ENCODE peak calls at places on chromosomes 2 and 18, in four cellular contexts. One of them, this sample, is unnamed.

GRCh38 chr2:105061560-105061959 is 23.7 kb downstream of the MRPS9 start:
- DNase-seq in bronchial epithelial cell: no peak
- DNase-seq in mesendoderm: no peak
- DNase-seq in body of pancreas: no peak
- DNase-seq in this sample: no peak

GRCh38 chr18:69889009-69889408 is 58.7 kb downstream of the CD226 start:
- DNase-seq in bronchial epithelial cell: no peak
- DNase-seq in mesendoderm: no peak
- DNase-seq in body of pancreas: no peak
- DNase-seq in this sample: no peak

GRCh38 chr2:168452781-168453180 is 3.3 kb upstream of the CERS6 start:
- DNase-seq in bronchial epithelial cell: peak
- DNase-seq in mesendoderm: no peak
- DNase-seq in body of pancreas: no peak
- DNase-seq in this sample: no peak

GRCh38 chr2:6576312-6576711 is 289.4 kb downstream of the CMPK2 start:
- DNase-seq in bronchial epithelial cell: peak
- DNase-seq in mesendoderm: no peak
- DNase-seq in body of pancreas: no peak
- DNase-seq in this sample: no peak

GRCh38 chr2:2751715-2752315 is 420.7 kb upstream of the MYT1L start:
- DNase-seq in bronchial epithelial cell: no peak
- DNase-seq in mesendoderm: no peak
- DNase-seq in body of pancreas: no peak
- DNase-seq in this sample: no peak

GRCh38 chr2:36352024-36352398 is 3.6 kb upstream of the CRIM1 start:
- DNase-seq in bronchial epithelial cell: peak
- DNase-seq in mesendoderm: peak
- DNase-seq in body of pancreas: no peak
- DNase-seq in this sample: peak

GRCh38 chr2:180125245-180125962 is 118.3 kb upstream of the CWC22 start:
- DNase-seq in bronchial epithelial cell: peak
- DNase-seq in mesendoderm: peak
- DNase-seq in body of pancreas: peak
- DNase-seq in this sample: peak

GRCh38 chr2:13353083-13353482 is 636.3 kb downstream of the TRIB2 start:
- DNase-seq in bronchial epithelial cell: no peak
- DNase-seq in mesendoderm: no peak
- DNase-seq in body of pancreas: peak
- DNase-seq in this sample: no peak

GRCh38 chr2:10517351-10518043 is 69.4 kb upstream of the ODC1 start:
- DNase-seq in bronchial epithelial cell: no peak
- DNase-seq in mesendoderm: no peak
- DNase-seq in body of pancreas: no peak
- DNase-seq in this sample: peak

GRCh38 chr2:233853353-233853752 is 982 bp downstream of the HJURP start:
- DNase-seq in bronchial epithelial cell: peak
- DNase-seq in mesendoderm: no peak
- DNase-seq in body of pancreas: no peak
- DNase-seq in this sample: no peak

GRCh38 chr2:105454801-105455485 is 56.1 kb upstream of the FHL2 start:
- DNase-seq in bronchial epithelial cell: peak
- DNase-seq in mesendoderm: peak
- DNase-seq in body of pancreas: peak
- DNase-seq in this sample: peak

GRCh38 chr2:60000681-60001080 is 552.8 kb downstream of the BCL11A start:
- DNase-seq in bronchial epithelial cell: peak
- DNase-seq in mesendoderm: no peak
- DNase-seq in body of pancreas: no peak
- DNase-seq in this sample: no peak

GRCh38 chr2:43642363-43642762 is 5.3 kb downstream of the PLEKHH2 start:
- DNase-seq in bronchial epithelial cell: no peak
- DNase-seq in mesendoderm: no peak
- DNase-seq in body of pancreas: no peak
- DNase-seq in this sample: no peak

GRCh38 chr18:55416791-55417190 is 171.2 kb downstream of the TCF4 start:
- DNase-seq in bronchial epithelial cell: no peak
- DNase-seq in mesendoderm: no peak
- DNase-seq in body of pancreas: no peak
- DNase-seq in this sample: no peak

GRCh38 chr2:164675698-164676097 is 54.4 kb upstream of the GRB14 start:
- DNase-seq in bronchial epithelial cell: no peak
- DNase-seq in mesendoderm: no peak
- DNase-seq in body of pancreas: no peak
- DNase-seq in this sample: no peak

GRCh38 chr2:69915050-69915945 is at the start of gene MXD1:
- DNase-seq in bronchial epithelial cell: no peak
- DNase-seq in mesendoderm: no peak
- DNase-seq in body of pancreas: peak
- DNase-seq in this sample: peak

GRCh38 chr2:9771481-9772017 is 71.7 kb upstream of the TAF1B start:
- DNase-seq in bronchial epithelial cell: no peak
- DNase-seq in mesendoderm: no peak
- DNase-seq in body of pancreas: no peak
- DNase-seq in this sample: peak

GRCh38 chr2:112701092-112701491 is 19.7 kb upstream of the NT5DC4 start:
- DNase-seq in bronchial epithelial cell: no peak
- DNase-seq in mesendoderm: no peak
- DNase-seq in body of pancreas: no peak
- DNase-seq in this sample: no peak

GRCh38 chr18:11976882-11977281 is 4.4 kb upstream of the IMPA2 start:
- DNase-seq in bronchial epithelial cell: peak
- DNase-seq in mesendoderm: no peak
- DNase-seq in body of pancreas: no peak
- DNase-seq in this sample: no peak

GRCh38 chr2:148658807-148659722 is 14.5 kb downstream of the EPC2 start:
- DNase-seq in bronchial epithelial cell: peak
- DNase-seq in mesendoderm: peak
- DNase-seq in body of pancreas: no peak
- DNase-seq in this sample: no peak

GRCh38 chr2:8677646-8678592 is 3.9 kb upstream of the ID2 start:
- DNase-seq in bronchial epithelial cell: no peak
- DNase-seq in mesendoderm: peak
- DNase-seq in body of pancreas: peak
- DNase-seq in this sample: peak

GRCh38 chr2:28580078-28580477 is 84.2 kb downstream of the PLB1 start:
- DNase-seq in bronchial epithelial cell: no peak
- DNase-seq in mesendoderm: no peak
- DNase-seq in body of pancreas: no peak
- DNase-seq in this sample: no peak

GRCh38 chr2:112138143-112139032 is at the start of gene FBLN7:
- DNase-seq in bronchial epithelial cell: no peak
- DNase-seq in mesendoderm: peak
- DNase-seq in body of pancreas: no peak
- DNase-seq in this sample: peak

GRCh38 chr2:100731535-100731981 is 88.4 kb upstream of the NPAS2 start:
- DNase-seq in bronchial epithelial cell: peak
- DNase-seq in mesendoderm: no peak
- DNase-seq in body of pancreas: no peak
- DNase-seq in this sample: no peak

GRCh38 chr2:230521386-230521785 is 105.4 kb downstream of the SP100 start:
- DNase-seq in bronchial epithelial cell: no peak
- DNase-seq in mesendoderm: no peak
- DNase-seq in body of pancreas: no peak
- DNase-seq in this sample: no peak

GRCh38 chr2:28991462-28991861 is 10.4 kb downstream of the TOGARAM2 start:
- DNase-seq in bronchial epithelial cell: no peak
- DNase-seq in mesendoderm: no peak
- DNase-seq in body of pancreas: no peak
- DNase-seq in this sample: no peak

GRCh38 chr18:53991202-53991601 is 233.3 kb downstream of the MBD2 start:
- DNase-seq in bronchial epithelial cell: peak
- DNase-seq in mesendoderm: peak
- DNase-seq in body of pancreas: no peak
- DNase-seq in this sample: no peak

GRCh38 chr2:100934504-100935371 is 67.4 kb upstream of the RPL31 start:
- DNase-seq in bronchial epithelial cell: no peak
- DNase-seq in mesendoderm: no peak
- DNase-seq in body of pancreas: no peak
- DNase-seq in this sample: no peak

GRCh38 chr2:162524192-162524591 is 180.3 kb downstream of the GCA start:
- DNase-seq in bronchial epithelial cell: peak
- DNase-seq in mesendoderm: peak
- DNase-seq in body of pancreas: peak
- DNase-seq in this sample: no peak

GRCh38 chr2:180016937-180017336 is 9.8 kb upstream of the CWC22 start:
- DNase-seq in bronchial epithelial cell: no peak
- DNase-seq in mesendoderm: no peak
- DNase-seq in body of pancreas: no peak
- DNase-seq in this sample: no peak

GRCh38 chr2:164655750-164656149 is 34.5 kb upstream of the GRB14 start:
- DNase-seq in bronchial epithelial cell: no peak
- DNase-seq in mesendoderm: peak
- DNase-seq in body of pancreas: no peak
- DNase-seq in this sample: no peak

GRCh38 chr2:222703866-222704265 is 32.4 kb downstream of the MOGAT1 start:
- DNase-seq in bronchial epithelial cell: no peak
- DNase-seq in mesendoderm: no peak
- DNase-seq in body of pancreas: no peak
- DNase-seq in this sample: no peak

GRCh38 chr2:222698276-222698675 is 26.8 kb downstream of the MOGAT1 start:
- DNase-seq in bronchial epithelial cell: no peak
- DNase-seq in mesendoderm: no peak
- DNase-seq in body of pancreas: no peak
- DNase-seq in this sample: no peak

GRCh38 chr2:222701709-222702108 is 30.3 kb downstream of the MOGAT1 start:
- DNase-seq in bronchial epithelial cell: no peak
- DNase-seq in mesendoderm: no peak
- DNase-seq in body of pancreas: no peak
- DNase-seq in this sample: no peak

GRCh38 chr2:222703091-222703490 is 31.6 kb downstream of the MOGAT1 start:
- DNase-seq in bronchial epithelial cell: no peak
- DNase-seq in mesendoderm: no peak
- DNase-seq in body of pancreas: no peak
- DNase-seq in this sample: no peak

DNA sequence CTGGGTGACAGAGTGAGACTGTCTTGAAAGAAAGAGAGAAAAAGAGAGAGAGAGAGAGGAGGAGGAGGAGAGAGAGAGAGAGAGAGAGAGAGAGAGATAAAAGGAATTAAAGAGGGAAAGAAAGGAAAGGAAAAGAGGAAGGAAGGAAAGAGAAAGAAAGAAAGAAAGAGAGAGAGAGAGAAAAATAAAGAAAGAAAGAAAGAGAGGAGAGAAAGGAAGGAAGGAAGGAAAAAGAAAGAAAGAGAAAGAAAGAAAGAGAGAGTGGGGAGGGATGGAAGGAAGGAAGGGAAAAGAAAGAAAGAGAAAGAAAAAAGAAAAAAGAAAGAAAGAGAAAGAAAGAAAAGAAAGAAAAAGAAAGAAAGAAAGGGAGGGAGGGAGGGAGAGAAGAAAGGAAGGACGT is 29.8 kb downstream of the MOGAT1 start:
- DNase-seq in bronchial epithelial cell: no peak
- DNase-seq in mesendoderm: no peak
- DNase-seq in body of pancreas: no peak
- DNase-seq in this sample: no peak
- H3K4me3 ChIP-seq in bronchial epithelial cell: no peak
- H3K4me3 ChIP-seq in mesendoderm: no peak
- H3K4me3 ChIP-seq in body of pancreas: no peak
- H3K4me3 ChIP-seq in this sample: no peak

GRCh38 chr2:156401863-156402262 is 34.3 kb upstream of the GPD2 start:
- DNase-seq in bronchial epithelial cell: no peak
- DNase-seq in mesendoderm: no peak
- DNase-seq in body of pancreas: no peak
- DNase-seq in this sample: no peak
- H3K4me3 ChIP-seq in bronchial epithelial cell: no peak
- H3K4me3 ChIP-seq in mesendoderm: no peak
- H3K4me3 ChIP-seq in body of pancreas: no peak
- H3K4me3 ChIP-seq in this sample: no peak

DNA sequence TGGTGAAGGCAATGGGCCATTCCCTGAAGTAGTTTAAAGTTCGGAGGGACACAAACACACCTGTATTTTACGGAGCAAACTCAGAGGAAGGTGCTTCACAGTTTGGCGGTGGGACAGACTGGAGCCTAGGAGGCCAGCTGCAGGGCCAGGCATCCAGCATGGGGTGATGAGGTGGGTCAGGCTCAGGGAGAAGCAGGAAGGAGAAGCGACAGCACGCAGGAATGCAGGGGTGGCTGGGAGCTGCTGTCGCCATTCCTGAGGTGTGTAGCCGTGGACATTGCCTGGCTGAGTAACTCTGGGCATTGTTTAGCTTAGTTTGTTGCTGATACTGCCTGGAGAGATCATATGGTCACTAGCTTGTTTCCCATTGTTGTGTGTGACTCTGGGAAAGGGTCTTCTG is 35.8 kb upstream of the METTL21A start:
- DNase-seq in bronchial epithelial cell: no peak
- DNase-seq in mesendoderm: peak
- DNase-seq in body of pancreas: no peak
- DNase-seq in this sample: no peak
- H3K4me3 ChIP-seq in bronchial epithelial cell: no peak
- H3K4me3 ChIP-seq in mesendoderm: no peak
- H3K4me3 ChIP-seq in body of pancreas: no peak
- H3K4me3 ChIP-seq in this sample: no peak

GRCh38 chr2:170821631-170822291 is 5.1 kb downstream of the GAD1 start:
- DNase-seq in bronchial epithelial cell: no peak
- DNase-seq in mesendoderm: peak
- DNase-seq in body of pancreas: no peak
- DNase-seq in this sample: peak

GRCh38 chr2:170820647-170821630 is 4.3 kb downstream of the GAD1 start:
- DNase-seq in bronchial epithelial cell: no peak
- DNase-seq in mesendoderm: peak
- DNase-seq in body of pancreas: no peak
- DNase-seq in this sample: peak

GRCh38 chr2:170818294-170819104 is 1.8 kb downstream of the GAD1 start:
- DNase-seq in bronchial epithelial cell: no peak
- DNase-seq in mesendoderm: no peak
- DNase-seq in body of pancreas: no peak
- DNase-seq in this sample: peak

GRCh38 chr2:170817999-170818293 is 1.3 kb downstream of the GAD1 start:
- DNase-seq in bronchial epithelial cell: no peak
- DNase-seq in mesendoderm: no peak
- DNase-seq in body of pancreas: no peak
- DNase-seq in this sample: peak

DNA sequence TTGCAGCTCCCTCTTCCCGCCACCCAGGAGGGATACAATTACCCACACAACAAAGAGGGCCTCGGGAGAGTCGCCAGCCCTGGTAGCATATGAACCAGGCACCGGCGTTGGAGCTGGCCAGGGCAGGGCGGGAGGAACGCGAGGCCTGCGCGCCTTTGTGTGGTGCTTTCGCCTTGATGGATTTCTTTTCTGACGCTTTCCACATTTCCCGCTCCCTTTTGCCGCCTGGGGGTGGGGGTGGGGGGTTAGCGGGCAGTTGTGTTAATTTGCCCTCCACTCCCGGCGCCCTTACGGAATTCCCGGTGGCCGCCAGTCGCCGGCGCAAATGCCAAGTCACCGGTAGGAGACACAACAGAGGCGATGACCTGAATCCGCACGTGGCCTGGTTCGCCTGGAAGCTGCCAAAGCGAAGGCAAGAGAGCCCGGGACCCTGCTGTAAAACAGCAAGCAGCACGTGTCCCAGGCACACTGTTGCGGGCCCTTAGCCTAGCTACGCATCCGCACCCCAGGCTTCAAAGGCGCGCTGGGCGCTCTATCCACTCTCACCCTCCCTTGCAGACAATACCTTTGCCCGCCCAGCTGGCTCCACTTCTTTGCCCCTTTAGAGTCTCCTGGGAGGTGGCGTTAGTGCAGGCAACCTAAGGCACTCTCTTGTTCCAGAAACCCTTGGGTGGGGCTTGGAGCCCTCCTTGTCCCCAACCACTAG is 3.4 kb downstream of the GAD1 start:
- DNase-seq in bronchial epithelial cell: no peak
- DNase-seq in mesendoderm: peak
- DNase-seq in body of pancreas: no peak
- DNase-seq in this sample: peak
- H3K4me3 ChIP-seq in bronchial epithelial cell: no peak
- H3K4me3 ChIP-seq in mesendoderm: no peak
- H3K4me3 ChIP-seq in body of pancreas: no peak
- H3K4me3 ChIP-seq in this sample: no peak

This sample was measured in H7.